ENCODE peak calls at places on chromosomes 1 and 21, in four cellular contexts. T is GM12878, S is SK-N-SH, R is K562. I is an unnamed sample.

GRCh38 chr21:15241997-15242767 is 177.4 kb upstream of the NRIP1 start:
- DNase-seq in T (no peak), S (no peak), R (no peak), I (no peak)

GRCh38 chr1:204958325-204959307 is 84.4 kb upstream of the CNTN2 start:
- DNase-seq in T (no peak), S (no peak), R (no peak), I (no peak)

GRCh38 chr1:245475961-245476522 is 321.3 kb downstream of the KIF26B start:
- DNase-seq in T (no peak), S (no peak), R (no peak), I (no peak)

GRCh38 chr1:117607471-117607870 is 1.6 kb downstream of the TENT5C start:
- DNase-seq in T (no peak), S (no peak), R (peak; percentile 53), I (no peak)

GRCh38 chr1:5936621-5937372 is 55.4 kb downstream of the NPHP4 start:
- DNase-seq in T (no peak), S (no peak), R (no peak), I (no peak)

GRCh38 chr1:168135982-168136708 is 585 bp downstream of the GPR161 start:
- DNase-seq in T (no peak), S (peak; percentile 77), R (peak; percentile 39), I (peak; percentile 17)

GRCh38 chr21:28442624-28443023 is 550.1 kb downstream of the LTN1 start:
- DNase-seq in T (no peak), S (no peak), R (no peak), I (peak; percentile 86)

GRCh38 chr1:210565316-210565715 is 236.6 kb downstream of the HHAT start:
- DNase-seq in T (no peak), S (no peak), R (no peak), I (no peak)

GRCh38 chr1:1397839-1398523 is 1.2 kb downstream of the CCNL2 start:
- DNase-seq in T (no peak), S (peak; percentile 16), R (peak; percentile 83), I (peak; percentile 34)

GRCh38 chr1:117260761-117261462 is 50.2 kb upstream of the VTCN1 start:
- DNase-seq in T (no peak), S (no peak), R (no peak), I (no peak)

GRCh38 chr1:147204080-147204479 is 21.1 kb downstream of the FMO5 start:
- DNase-seq in T (no peak), S (no peak), R (no peak), I (no peak)

GRCh38 chr1:206472454-206472853 is 2.2 kb downstream of the IKBKE start:
- DNase-seq in T (no peak), S (peak; percentile 42), R (peak; percentile 58), I (peak; percentile 93)

GRCh38 chr1:40661678-40662077 is 3.8 kb downstream of the RIMS3 start:
- DNase-seq in T (no peak), S (no peak), R (no peak), I (no peak)
- TF ChIP-seq RCOR1 in T (no peak), S (no peak), R (no peak), I (no peak)

DNA sequence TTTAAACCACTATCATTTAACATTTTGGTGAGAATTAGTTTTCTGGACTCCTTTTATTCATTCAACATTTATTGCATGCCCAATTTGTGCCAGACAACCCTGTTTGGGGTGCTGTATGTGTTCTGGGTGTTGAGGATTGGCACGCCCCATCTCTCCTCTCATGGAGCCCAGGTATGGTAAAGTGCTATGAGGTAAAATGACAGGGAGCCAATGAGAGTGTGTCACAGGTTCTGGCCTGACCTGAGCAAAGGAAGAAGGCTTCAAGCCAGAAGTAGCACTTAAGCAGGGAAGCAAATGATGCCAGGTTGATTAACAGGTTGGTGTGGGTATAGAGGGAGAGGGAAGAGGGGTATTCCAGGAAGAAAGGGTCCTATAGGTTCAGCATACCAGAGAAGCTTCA is 21.1 kb upstream of the SLC22A15 start:
- DNase-seq in T (no peak), S (no peak), R (no peak), I (no peak)
- H2AFZ ChIP-seq in T (no peak overlapping the region), S (no peak overlapping the region), R (no peak overlapping the region), I (no peak overlapping the region)

GRCh38 chr21:41759926-41760325 is 6.9 kb downstream of the RIPK4 start:
- DNase-seq in T (no peak), S (no peak), R (no peak), I (no peak)
- TF ChIP-seq RCOR1 in T (no peak), S (no peak), R (no peak), I (no peak)

GRCh38 chr1:25874635-25875153 is 814 bp downstream of the PAQR7 start:
- DNase-seq in T (no peak), S (no peak), R (no peak), I (no peak)
- H2AFZ ChIP-seq in T (peak overlapping the region; percentile 81), S (peak overlapping the region; percentile 68), R (peak overlapping the region; percentile 88), I (peak overlapping the region; percentile 96)

DNA sequence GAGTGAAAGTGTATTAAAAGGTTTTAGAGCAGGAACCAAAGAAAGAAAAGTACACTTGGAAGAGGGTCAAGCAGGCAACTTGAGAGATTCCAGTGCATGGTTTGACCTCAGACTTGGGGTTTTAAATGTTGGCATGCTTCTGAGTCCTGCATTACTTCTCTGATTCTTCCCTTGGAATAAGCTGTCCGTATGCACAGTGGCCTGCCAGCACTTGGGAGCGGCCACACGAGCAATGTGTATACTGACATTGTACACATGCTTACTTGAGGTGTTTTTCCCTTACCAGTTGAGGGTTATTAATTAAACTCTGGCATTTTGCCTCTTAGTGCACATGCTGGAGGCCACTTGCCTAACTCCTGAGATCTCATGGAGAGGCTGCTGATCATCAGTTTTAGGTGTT is 786.6 kb upstream of the RGS18 start:
- DNase-seq in T (no peak), S (no peak), R (no peak), I (no peak)
- TF ChIP-seq RCOR1 in T (no peak), S (no peak), R (no peak), I (no peak)

DNA sequence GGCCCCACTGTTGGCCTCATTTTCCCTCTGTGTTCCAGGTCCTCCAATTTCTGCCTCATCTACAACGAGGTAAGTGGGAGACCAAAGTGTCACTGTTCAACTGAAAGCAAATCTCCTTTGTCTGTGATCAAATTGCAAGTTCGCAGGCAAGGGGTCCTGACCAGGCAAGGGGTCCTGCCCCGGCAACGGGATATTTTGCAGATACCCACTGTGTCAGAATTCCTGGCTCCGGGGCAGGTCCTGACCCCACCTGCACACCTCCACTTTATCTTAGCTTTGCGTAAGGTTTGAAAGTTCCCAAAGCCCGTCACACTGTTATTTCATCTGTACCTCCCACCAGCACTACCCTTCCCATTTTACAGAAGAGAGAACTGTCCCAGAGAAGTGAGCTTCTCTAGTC is 32.1 kb upstream of the CSF1 start:
- DNase-seq in T (no peak), S (no peak), R (no peak), I (no peak)
- H2AFZ ChIP-seq in T (no peak overlapping the region), S (no peak overlapping the region), R (no peak overlapping the region), I (peak overlapping the region; percentile 62)

I was measured in IMR-90.